ENCODE peak calls at places on chromosomes 4 and X, in nine cellular contexts. B, O, V, C, T, G, D, X and E are unnamed samples.

GRCh38 chr4:24489870-24490269 is 94.5 kb downstream of the DHX15 start:
- DNase-seq in B (no peak), O (no peak), V (no peak), C (no peak), T (peak), G (no peak), D (no peak), X (no peak), E (peak)

GRCh38 chrX:33156152-33156726 is 55.1 kb downstream of the DMD start:
- DNase-seq in B (no peak), O (no peak), V (no peak), C (no peak), T (no peak), G (no peak), D (no peak), X (no peak), E (peak)

GRCh38 chrX:13283968-13284914 is 35.6 kb downstream of the ATXN3L start:
- DNase-seq in B (peak), O (no peak), V (no peak), C (peak), T (peak), G (no peak), D (peak), X (peak), E (peak)

GRCh38 chr4:3873446-3874415 is 107.5 kb downstream of the ADRA2C start:
- DNase-seq in B (no peak), O (no peak), V (no peak), C (no peak), T (no peak), G (peak), D (peak), X (no peak), E (no peak)

GRCh38 chrX:39670281-39670680 is 427.5 kb downstream of the BCOR start:
- DNase-seq in B (no peak), O (no peak), V (no peak), C (peak), T (no peak), G (no peak), D (no peak), X (peak), E (no peak)

GRCh38 chr4:119113033-119113655 is 22.5 kb upstream of the MYOZ2 start:
- DNase-seq in B (peak), O (no peak), V (no peak), C (peak), T (peak), G (peak), D (no peak), X (peak), E (peak)

GRCh38 chr4:140240237-140240636 is 86.3 kb upstream of the MAML3 start:
- DNase-seq in B (no peak), O (no peak), V (no peak), C (no peak), T (no peak), G (no peak), D (peak), X (no peak), E (no peak)

GRCh38 chr4:73021634-73022033 is 47.9 kb downstream of the COX18 start:
- DNase-seq in B (peak), O (no peak), V (no peak), C (peak), T (peak), G (peak), D (peak), X (peak), E (peak)

GRCh38 chr4:47907247-47907646 is 7.1 kb downstream of the NFXL1 start:
- DNase-seq in B (no peak), O (no peak), V (no peak), C (no peak), T (no peak), G (no peak), D (no peak), X (peak), E (peak)

GRCh38 chr4:78219825-78220224 is 162.7 kb downstream of the FRAS1 start:
- DNase-seq in B (no peak), O (no peak), V (no peak), C (no peak), T (no peak), G (no peak), D (no peak), X (no peak), E (no peak)

GRCh38 chr4:139145552-139145932 is 31.5 kb downstream of the ELF2 start:
- DNase-seq in B (no peak), O (no peak), V (no peak), C (no peak), T (no peak), G (no peak), D (no peak), X (no peak), E (no peak)

GRCh38 chr4:156547439-156547838 is 424.2 kb downstream of the PDGFC start:
- DNase-seq in B (peak), O (no peak), V (no peak), C (peak), T (peak), G (peak), D (no peak), X (peak), E (peak)

GRCh38 chrX:44884944-44885343 is 12.0 kb downstream of the KDM6A start:
- DNase-seq in B (no peak), O (no peak), V (no peak), C (no peak), T (no peak), G (no peak), D (no peak), X (no peak), E (no peak)

GRCh38 chr4:56908206-56909082 is 744 bp downstream of the REST start:
- DNase-seq in B (peak), O (peak), V (peak), C (peak), T (peak), G (peak), D (peak), X (peak), E (peak)

GRCh38 chrX:71859637-71860036 is 51.0 kb upstream of the NHSL2 start:
- DNase-seq in B (peak), O (no peak), V (no peak), C (peak), T (peak), G (peak), D (peak), X (peak), E (peak)

GRCh38 chr4:128630881-128631280 is 178.6 kb upstream of the JADE1 start:
- DNase-seq in B (no peak), O (no peak), V (no peak), C (peak), T (peak), G (no peak), D (no peak), X (peak), E (peak)

GRCh38 chr4:157564771-157565170 is 344.2 kb downstream of the GRIA2 start:
- DNase-seq in B (no peak), O (no peak), V (no peak), C (no peak), T (no peak), G (no peak), D (no peak), X (no peak), E (no peak)

GRCh38 chr4:107069049-107069448 is 32.9 kb upstream of the DKK2 start:
- DNase-seq in B (peak), O (no peak), V (no peak), C (peak), T (peak), G (no peak), D (no peak), X (peak), E (peak)

GRCh38 chr4:71294301-71294700 is 44.5 kb upstream of the SLC4A4 start:
- DNase-seq in B (no peak), O (no peak), V (no peak), C (peak), T (no peak), G (no peak), D (no peak), X (peak), E (peak)

GRCh38 chr4:169305651-169306050 is 34.9 kb upstream of the SH3RF1 start:
- DNase-seq in B (no peak), O (no peak), V (no peak), C (peak), T (peak), G (no peak), D (no peak), X (peak), E (no peak)

GRCh38 chr4:185950891-185951290 is 118.1 kb upstream of the TLR3 start:
- DNase-seq in B (no peak), O (no peak), V (no peak), C (peak), T (peak), G (no peak), D (no peak), X (peak), E (peak)

GRCh38 chr4:66465111-66465510 is 794.8 kb upstream of the EPHA5 start:
- DNase-seq in B (no peak), O (no peak), V (no peak), C (peak), T (no peak), G (no peak), D (no peak), X (no peak), E (peak)

GRCh38 chr4:154660052-154660451 is 47.6 kb upstream of the FGG start:
- DNase-seq in B (no peak), O (no peak), V (no peak), C (peak), T (no peak), G (peak), D (no peak), X (no peak), E (peak)

GRCh38 chr4:94290245-94290644 is 52.4 kb downstream of the HPGDS start:
- DNase-seq in B (no peak), O (no peak), V (no peak), C (no peak), T (no peak), G (peak), D (no peak), X (no peak), E (no peak)

GRCh38 chr4:77433102-77433733 is 172.4 kb upstream of the CXCL13 start:
- DNase-seq in B (peak), O (no peak), V (no peak), C (peak), T (peak), G (peak), D (peak), X (peak), E (peak)

GRCh38 chr4:118911162-118911791 is 22.6 kb downstream of the SYNPO2 start:
- DNase-seq in B (no peak), O (no peak), V (no peak), C (peak), T (no peak), G (no peak), D (no peak), X (peak), E (peak)

GRCh38 chrX:133849676-133850075 is 135.7 kb downstream of the GPC3 start:
- DNase-seq in B (no peak), O (no peak), V (no peak), C (no peak), T (peak), G (no peak), D (no peak), X (no peak), E (no peak)

GRCh38 chrX:107154787-107155620 is 36.4 kb upstream of the RBM41 start:
- DNase-seq in B (no peak), O (peak), V (no peak), C (peak), T (peak), G (peak), D (no peak), X (no peak), E (peak)

GRCh38 chrX:151153086-151153485 is 23.3 kb upstream of the GPR50 start:
- DNase-seq in B (no peak), O (no peak), V (no peak), C (peak), T (peak), G (peak), D (peak), X (peak), E (peak)

GRCh38 chr4:10457255-10457801 is at the start of gene ZNF518B:
- DNase-seq in B (peak), O (peak), V (peak), C (peak), T (peak), G (peak), D (peak), X (peak), E (peak)

GRCh38 chr4:23614284-23614892 is 275.5 kb downstream of the PPARGC1A start:
- DNase-seq in B (no peak), O (no peak), V (no peak), C (peak), T (peak), G (peak), D (peak), X (peak), E (peak)

DNA sequence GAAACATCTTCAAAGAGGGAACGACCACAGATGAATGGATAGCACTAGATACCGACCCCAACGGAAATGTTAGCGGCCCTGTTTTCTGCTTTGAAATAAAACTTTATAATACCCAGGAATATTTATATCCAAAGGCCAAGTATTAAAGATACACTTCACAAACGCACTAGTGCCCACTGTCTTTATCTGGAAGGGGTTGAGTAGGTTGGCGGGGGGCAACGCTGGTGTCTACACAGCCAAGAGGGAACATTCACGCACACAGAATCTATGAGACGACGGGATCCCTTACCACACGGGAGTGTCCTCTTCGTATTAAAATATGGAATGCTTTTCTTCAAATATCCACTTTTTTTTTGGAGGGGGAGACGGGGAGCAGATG is 3.3 kb downstream of the HAND2 start:
- DNase-seq in B (no peak), O (no peak), V (no peak), C (no peak), T (no peak), G (no peak), D (no peak), X (no peak), E (no peak)
- H3K4me3 ChIP-seq in B (no peak), O (peak), V (peak), C (no peak), T (peak), G (no peak), D (peak), X (peak), E (peak)

GRCh38 chr4:144599621-144600020 is 46.3 kb upstream of the HHIP start:
- DNase-seq in B (peak), O (no peak), V (no peak), C (peak), T (peak), G (no peak), D (no peak), X (no peak), E (peak)
- H3K4me3 ChIP-seq in B (no peak), O (no peak), V (no peak), C (no peak), T (no peak), G (no peak), D (no peak), X (no peak), E (no peak)

DNA sequence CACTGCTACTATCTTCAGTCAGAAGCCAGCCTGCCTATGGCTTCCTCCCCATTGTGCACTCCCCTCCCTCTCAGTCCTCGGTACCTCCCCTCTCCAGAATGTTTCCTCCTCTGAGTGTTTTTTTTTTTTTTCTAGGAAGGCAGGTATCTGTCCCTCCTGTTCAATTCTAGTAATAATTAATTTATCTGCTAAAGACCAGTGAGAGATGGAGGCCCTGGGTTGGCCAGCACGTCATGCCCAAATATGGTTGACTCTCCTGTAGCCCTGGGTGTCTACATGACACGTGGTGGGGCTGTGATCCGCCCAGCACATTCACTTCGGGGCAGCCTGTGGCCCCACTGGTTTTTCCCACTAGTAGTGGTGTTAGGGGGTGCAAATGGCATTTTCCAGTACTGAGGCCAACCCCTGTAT is 1.8 kb downstream of the FLNA start:
- DNase-seq in B (no peak), O (no peak), V (no peak), C (peak), T (peak), G (peak), D (no peak), X (peak), E (no peak)
- H3K4me3 ChIP-seq in B (no peak), O (peak), V (no peak), C (peak), T (peak), G (no peak), D (no peak), X (peak), E (peak)

GRCh38 chrX:30589146-30589888 is 11.8 kb upstream of the TASL start:
- DNase-seq in B (no peak), O (no peak), V (no peak), C (no peak), T (no peak), G (no peak), D (no peak), X (no peak), E (no peak)
- H3K4me3 ChIP-seq in B (no peak), O (no peak), V (no peak), C (no peak), T (no peak), G (no peak), D (no peak), X (no peak), E (no peak)

DNA sequence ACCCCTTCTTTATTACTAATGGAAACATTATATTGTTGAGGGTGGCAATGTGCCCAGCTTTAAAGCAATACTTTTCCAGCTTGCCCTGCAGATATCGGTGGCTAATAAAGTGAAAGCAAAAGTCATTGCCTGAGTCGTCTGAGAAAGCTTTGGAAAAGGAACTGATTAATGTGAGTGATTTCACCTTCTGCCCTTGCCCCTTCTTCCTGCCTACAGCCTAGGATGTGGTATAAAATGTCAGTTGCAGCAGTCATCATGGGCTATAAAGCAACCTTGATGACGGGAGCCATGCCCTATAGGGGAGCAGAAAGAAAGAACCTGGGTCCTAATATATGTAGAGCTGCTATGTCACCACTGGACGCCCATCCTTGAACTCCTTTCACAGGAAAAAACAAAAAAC is 132.4 kb upstream of the USP9X start:
- DNase-seq in B (peak), O (no peak), V (no peak), C (no peak), T (peak), G (no peak), D (no peak), X (no peak), E (peak)
- H3K4me3 ChIP-seq in B (peak), O (no peak), V (no peak), C (no peak), T (peak), G (no peak), D (no peak), X (peak), E (peak)